ENCODE peak calls at places on chromosome 15, in ten cellular contexts. H is uterus, G is psoas muscle, W is GM23338, L is upper lobe of right lung, V is tibial artery, X is bronchial epithelial cell, Z is ovary, T is fibroblast of mammary gland, O is fibroblast of lung. A is an unnamed sample.
A peak's percentile ranks its signal among the peaks of the same experiment; 100 is the strongest.

GRCh38 chr15:50183112-50183794 is 1.3 kb downstream of the SLC27A2 start:
- DNase-seq in W (no peak), Z (no peak), O (no peak), V (no peak), H (no peak), X (no peak), T (no peak), L (no peak), G (no peak), A (no peak)

GRCh38 chr15:40511472-40512133 is 40.8 kb downstream of the CHST14 start:
- DNase-seq in Z (peak; percentile 92), W (peak; percentile 87), X (peak; percentile 30), L (peak; percentile 92), H (peak; percentile 60), G (peak; percentile 89), O (peak; percentile 33), V (peak; percentile 69), T (peak; percentile 35), A (peak; percentile 32)

GRCh38 chr15:38535451-38536200 is 29.0 kb downstream of the RASGRP1 start:
- DNase-seq in O (peak; percentile 52), T (peak; percentile 82), G (no peak), W (no peak), H (peak; percentile 22), X (no peak), L (no peak), V (no peak), Z (no peak), A (no peak)

GRCh38 chr15:94174399-94174802 is 57.0 kb upstream of the MCTP2 start:
- DNase-seq in X (peak; percentile 94), H (no peak), O (peak; percentile 65), L (no peak), T (peak; percentile 43), Z (no peak), V (no peak), G (no peak), W (no peak), A (no peak)

GRCh38 chr15:36911322-36911944 is 188.9 kb downstream of the MEIS2 start:
- DNase-seq in Z (no peak), V (no peak), O (peak; percentile 80), L (no peak), W (peak; percentile 18), T (peak; percentile 79), H (no peak), G (no peak), X (peak; percentile 60), A (peak; percentile 66)

GRCh38 chr15:31483053-31483923 is 156.7 kb downstream of the KLF13 start:
- DNase-seq in G (no peak), T (no peak), L (peak; percentile 64), H (no peak), W (peak; percentile 73), V (peak; percentile 61), X (no peak), Z (peak; percentile 15), O (no peak), A (no peak)

GRCh38 chr15:84910928-84911623 is 26.6 kb downstream of the SLC28A1 start:
- DNase-seq in H (no peak), Z (no peak), V (peak; percentile 62), L (no peak), T (peak; percentile 53), X (no peak), G (peak; percentile 59), O (no peak), W (no peak), A (no peak)

GRCh38 chr15:60585743-60586708 is 107.1 kb upstream of the ICE2 start:
- DNase-seq in O (peak; percentile 56), V (no peak), H (peak; percentile 52), W (peak; percentile 91), L (no peak), G (no peak), Z (peak; percentile 70), X (peak; percentile 67), T (peak; percentile 83), A (peak; percentile 85)

GRCh38 chr15:86879250-86880229 is 799.9 kb downstream of the AGBL1 start:
- DNase-seq in T (no peak), O (peak; percentile 52), H (no peak), G (peak; percentile 80), V (no peak), Z (no peak), W (no peak), L (no peak), X (no peak), A (no peak)

GRCh38 chr15:86872782-86873181 is 793.1 kb downstream of the AGBL1 start:
- DNase-seq in X (no peak), W (no peak), H (no peak), G (no peak), T (no peak), O (no peak), L (no peak), V (no peak), Z (no peak), A (no peak)

GRCh38 chr15:86876387-86876786 is 796.7 kb downstream of the AGBL1 start:
- DNase-seq in H (no peak), L (no peak), Z (no peak), X (no peak), W (no peak), G (no peak), O (peak; percentile 27), V (no peak), T (no peak), A (no peak)

DNA sequence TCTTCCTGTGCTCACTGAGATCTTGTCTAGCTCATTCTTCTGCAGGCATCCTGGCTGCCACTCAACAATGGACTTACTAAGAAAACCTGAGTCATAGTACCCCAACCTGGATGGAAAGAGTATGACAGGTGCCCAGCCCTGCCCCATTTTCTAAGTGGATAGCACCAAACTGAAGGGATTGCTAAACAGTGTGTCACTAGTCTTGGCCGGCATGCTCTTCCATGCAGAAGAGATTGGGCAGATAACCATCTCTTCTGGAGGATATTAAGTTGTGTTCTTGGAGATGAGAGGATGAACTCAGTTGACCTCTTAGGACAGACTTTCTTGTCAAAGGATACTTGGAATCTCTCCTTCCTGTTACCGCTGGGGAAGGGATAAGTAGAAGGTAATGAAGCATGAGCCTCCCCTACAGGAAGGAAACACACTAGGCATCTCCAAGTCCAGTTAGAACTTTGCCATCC is 797.5 kb downstream of the AGBL1 start:
- DNase-seq in T (no peak), O (peak; percentile 72), L (no peak), G (peak; percentile 55), H (no peak), Z (no peak), X (no peak), V (no peak), W (no peak), A (no peak)
- TF ChIP-seq CTCF in T (no peak), O (no peak), L (no peak), G (peak; percentile 53), H (no peak), Z (no peak), X (no peak), V (no peak), W (peak; percentile 37), A (no peak)

GRCh38 chr15:67768592-67768991 is 56.7 kb upstream of the SKOR1 start:
- DNase-seq in Z (no peak), T (no peak), X (no peak), V (no peak), L (no peak), W (no peak), O (no peak), H (no peak), G (no peak), A (no peak)

GRCh38 chr15:67769468-67770097 is 55.7 kb upstream of the SKOR1 start:
- DNase-seq in V (no peak), T (no peak), L (no peak), O (no peak), Z (no peak), W (no peak), H (no peak), X (no peak), G (no peak), A (no peak)

GRCh38 chr15:67765706-67766105 is 59.6 kb upstream of the SKOR1 start:
- DNase-seq in O (no peak), X (no peak), W (no peak), T (no peak), V (no peak), G (no peak), Z (no peak), H (no peak), L (no peak), A (no peak)

GRCh38 chr15:67770098-67770628 is 55.1 kb upstream of the SKOR1 start:
- DNase-seq in L (no peak), X (no peak), H (no peak), W (no peak), T (no peak), O (no peak), V (no peak), G (no peak), Z (no peak), A (no peak)

GRCh38 chr15:67766963-67767362 is 58.3 kb upstream of the SKOR1 start:
- DNase-seq in G (no peak), X (no peak), H (no peak), L (no peak), W (no peak), O (no peak), V (no peak), T (no peak), Z (no peak), A (no peak)
- H3K4me3 ChIP-seq in G (no peak overlapping the region), X (no peak overlapping the region), H (no peak overlapping the region), L (no peak overlapping the region), W (no peak overlapping the region), O (no peak overlapping the region), V (no peak overlapping the region), T (no peak overlapping the region), Z (no peak overlapping the region), A (no peak overlapping the region)

DNA sequence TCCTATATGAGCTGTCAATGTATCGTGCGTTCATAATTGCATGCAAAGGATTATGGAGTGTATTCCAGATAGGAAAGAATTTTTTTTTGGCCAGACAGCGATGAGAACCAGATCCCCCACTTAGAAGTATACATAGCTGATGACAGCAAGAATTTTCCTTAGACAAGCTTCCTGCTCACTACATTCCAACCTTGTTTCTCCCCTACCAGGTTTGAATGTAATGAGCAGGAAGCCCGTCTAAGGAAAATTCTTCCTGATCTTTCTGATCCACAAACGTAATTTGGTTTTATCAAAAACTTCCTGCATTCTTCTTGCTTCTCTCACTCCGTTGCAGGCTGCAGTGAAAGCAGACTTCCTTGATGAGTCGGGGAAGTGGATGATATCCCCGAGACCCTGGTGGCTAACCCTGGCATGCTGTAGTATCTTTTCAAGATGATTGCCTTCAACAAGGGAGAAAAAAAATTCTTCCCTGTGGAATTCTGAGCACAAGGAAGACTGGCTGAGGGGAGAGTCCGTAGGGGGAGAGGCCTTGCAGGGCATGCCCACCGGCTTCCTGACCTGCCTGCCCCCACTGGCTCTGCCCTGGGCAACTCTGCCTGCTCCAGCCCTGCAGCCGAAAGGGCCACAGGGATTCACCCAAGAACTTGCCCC is 243.1 kb downstream of the TLE3 start:
- DNase-seq in H (no peak), V (no peak), Z (no peak), L (no peak), W (peak; percentile 7), T (peak; percentile 24), O (peak; percentile 91), X (no peak), G (no peak), A (peak; percentile 90)
- TF ChIP-seq CTCF in H (no peak), V (no peak), Z (no peak), L (no peak), W (no peak), T (no peak), O (no peak), X (no peak), G (no peak), A (peak; percentile 14)

DNA sequence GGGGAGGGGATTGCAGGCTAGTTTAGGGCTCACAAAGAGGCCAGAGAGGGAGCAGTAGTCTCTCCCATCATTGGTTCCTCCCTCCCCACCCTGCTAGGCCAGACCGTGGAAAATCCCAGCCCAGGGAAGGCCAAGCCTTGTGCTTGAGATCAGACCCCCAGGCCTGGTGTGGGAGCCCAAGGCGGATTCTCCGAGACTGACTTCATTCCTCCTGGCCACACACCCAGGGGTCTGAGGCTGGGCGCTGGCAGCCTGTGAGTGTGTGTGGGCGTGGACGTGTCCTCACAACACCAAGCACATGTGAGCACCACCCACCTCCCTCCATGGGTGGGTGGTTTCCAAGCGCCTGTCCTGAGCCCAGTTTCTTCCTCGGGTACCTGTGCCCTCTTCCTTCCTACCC is 4.1 kb downstream of the LOXL1 start:
- DNase-seq in L (no peak), X (no peak), G (peak; percentile 68), W (no peak), V (peak; percentile 89), O (peak; percentile 98), H (peak; percentile 68), Z (no peak), T (peak; percentile 96), A (peak; percentile 91)
- H3K4me3 ChIP-seq in L (no peak overlapping the region), X (no peak overlapping the region), G (no peak overlapping the region), W (no peak overlapping the region), V (no peak overlapping the region), O (no peak overlapping the region), H (no peak overlapping the region), Z (no peak overlapping the region), T (peak overlapping the region; percentile 81), A (peak overlapping the region; percentile 36)

A was measured in choroid plexus epithelial cell.